ENCODE peak calls at places on chromosomes 1 and 21, in eight cellular contexts. S, D, E, Z, R, H, A and T are unnamed samples.

GRCh38 chr1:61490924-61491323 is 234.0 kb downstream of the TM2D1 start:
- DNase-seq in A (no peak), R (no peak), S (no peak), E (no peak), D (no peak), H (no peak), Z (no peak), T (no peak)

GRCh38 chr1:53176452-53177344 is 19.9 kb upstream of the CPT2 start:
- DNase-seq in Z (no peak), H (no peak), E (peak; percentile 30), D (peak; percentile 28), R (no peak), S (peak; percentile 37), A (no peak), T (no peak)

GRCh38 chr1:201964266-201964665 is 9.0 kb downstream of the TIMM17A start:
- DNase-seq in H (peak; percentile 11), S (no peak), Z (no peak), R (no peak), D (no peak), E (no peak), A (no peak), T (no peak)

GRCh38 chr1:46798820-46799219 is at the start of gene CYP4B1:
- DNase-seq in A (no peak), D (no peak), H (no peak), R (no peak), E (no peak), S (no peak), Z (no peak), T (no peak)

GRCh38 chr1:115829023-115829674 is 11.8 kb downstream of the NHLH2 start:
- DNase-seq in D (no peak), E (no peak), R (peak; percentile 44), A (no peak), Z (no peak), H (peak; percentile 96), S (no peak), T (no peak)

GRCh38 chr1:193457676-193458075 is 271.3 kb upstream of the B3GALT2 start:
- DNase-seq in A (peak; percentile 9), Z (no peak), H (no peak), D (no peak), E (no peak), S (no peak), R (no peak), T (no peak)

GRCh38 chr1:204672482-204673216 is 12.9 kb downstream of the LRRN2 start:
- DNase-seq in A (no peak), Z (no peak), S (no peak), D (no peak), E (no peak), H (no peak), R (no peak), T (no peak)

GRCh38 chr21:45265721-45266517 is 21.8 kb downstream of the POFUT2 start:
- DNase-seq in E (no peak), D (no peak), A (no peak), H (no peak), Z (peak; percentile 14), S (no peak), R (no peak), T (no peak)